ENCODE peak calls at places on chromosomes 6 and 20, in eight cellular contexts. Y is transverse colon, L is body of pancreas, O is Peyer's patch, J is adrenal gland, B is ovary, E is stomach, G is testis. K is an unnamed sample. For H3K27me3 and H3K36me3, the result is how much of the 10 kb centered on the place peaks cover.

GRCh38 chr20:32537657-32538525 is 47.2 kb downstream of the NOL4L start:
- DNase-seq in L (no peak), J (no peak), O (no peak), B (no peak), E (no peak), G (no peak), Y (no peak), K (no peak)

GRCh38 chr20:50758992-50759391 is 27.6 kb downstream of the PARD6B start:
- DNase-seq in J (no peak), O (no peak), E (no peak), Y (no peak), L (no peak), G (no peak), B (no peak), K (no peak)

GRCh38 chr6:133741375-133741861 is 147.5 kb upstream of the TCF21 start:
- DNase-seq in G (no peak), O (no peak), J (no peak), Y (no peak), L (no peak), E (no peak), B (no peak), K (no peak)

GRCh38 chr6:88814909-88815308 is 148.5 kb downstream of the RNGTT start:
- DNase-seq in O (peak), E (no peak), B (no peak), L (no peak), G (no peak), Y (no peak), J (no peak), K (no peak)

GRCh38 chr6:112289039-112289566 is 34.7 kb upstream of the LAMA4 start:
- DNase-seq in G (peak), L (peak), E (no peak), O (peak), B (peak), Y (peak), J (no peak), K (peak)

GRCh38 chr6:7241709-7242645 is 71.0 kb downstream of the SSR1 start:
- DNase-seq in O (peak), B (no peak), E (peak), L (peak), Y (peak), G (no peak), J (no peak), K (peak)

GRCh38 chr20:35088231-35088794 is 4.3 kb downstream of the TRPC4AP start:
- DNase-seq in Y (no peak), L (no peak), E (no peak), B (no peak), J (no peak), O (no peak), G (no peak), K (no peak)

GRCh38 chr6:160167547-160168391 is 46.2 kb downstream of the SLC22A1 start:
- DNase-seq in L (no peak), G (no peak), Y (peak), E (no peak), J (no peak), O (peak), B (no peak), K (no peak)

GRCh38 chr6:110217255-110217654 is 37.0 kb downstream of the CDC40 start:
- DNase-seq in L (no peak), Y (no peak), G (no peak), B (no peak), E (no peak), O (no peak), J (no peak), K (no peak)

GRCh38 chr20:31543966-31544598 is 29.8 kb downstream of the HM13 start:
- DNase-seq in J (peak), Y (no peak), B (no peak), G (no peak), E (no peak), O (no peak), L (no peak), K (peak)

GRCh38 chr6:94645191-94645590 is 932.1 kb upstream of the MANEA start:
- DNase-seq in B (no peak), O (no peak), J (no peak), E (no peak), G (no peak), L (no peak), Y (no peak), K (no peak)

GRCh38 chr6:32415521-32416019 is 8.6 kb upstream of the BTNL2 start:
- DNase-seq in O (peak), G (peak), B (peak), L (peak), Y (peak), J (peak), E (peak), K (peak)

GRCh38 chr6:149007846-149008245 is 261.0 kb downstream of the UST start:
- DNase-seq in B (no peak), L (no peak), J (no peak), E (no peak), G (no peak), Y (no peak), O (no peak), K (no peak)

GRCh38 chr20:59771506-59772372 is 161.7 kb downstream of the SYCP2 start:
- DNase-seq in B (no peak), J (no peak), O (peak), L (no peak), G (no peak), E (no peak), Y (no peak), K (peak)

GRCh38 chr6:45437441-45437820 is 59.7 kb upstream of the SUPT3H start:
- DNase-seq in J (no peak), B (no peak), Y (no peak), L (no peak), G (no peak), E (no peak), O (no peak), K (no peak)

GRCh38 chr6:11989376-11989775 is 22.7 kb upstream of the HIVEP1 start:
- DNase-seq in G (no peak), E (no peak), O (no peak), L (no peak), Y (no peak), J (no peak), B (no peak), K (no peak)

GRCh38 chr6:16132909-16133308 is 4.0 kb downstream of the MYLIP start:
- DNase-seq in B (no peak), O (no peak), J (no peak), E (no peak), L (no peak), Y (no peak), G (peak), K (no peak)

GRCh38 chr6:104402572-104402971 is 457.1 kb downstream of the HACE1 start:
- DNase-seq in Y (no peak), L (no peak), O (no peak), B (no peak), J (no peak), G (no peak), E (no peak), K (no peak)

GRCh38 chr6:33123181-33123580 is 47.4 kb downstream of the HLA-DPB1 start:
- DNase-seq in G (no peak), L (no peak), B (no peak), O (no peak), Y (no peak), J (no peak), E (no peak), K (no peak)

GRCh38 chr6:152261179-152261578 is 376.0 kb downstream of the SYNE1 start:
- DNase-seq in G (no peak), Y (no peak), L (no peak), E (no peak), J (no peak), O (no peak), B (no peak), K (no peak)

GRCh38 chr20:58393299-58393698 is 4.3 kb downstream of the VAPB start:
- DNase-seq in G (no peak), J (no peak), L (no peak), O (no peak), E (no peak), B (no peak), Y (no peak), K (no peak)

GRCh38 chr6:26415791-26416190 is 13.7 kb downstream of the BTN3A1 start:
- DNase-seq in Y (no peak), E (no peak), J (no peak), L (no peak), G (no peak), B (no peak), O (no peak), K (no peak)

GRCh38 chr6:36963451-36964290 is 9.1 kb downstream of the PI16 start:
- DNase-seq in G (no peak), B (peak), L (no peak), E (no peak), Y (peak), O (peak), J (no peak), K (peak)

GRCh38 chr20:20085812-20086211 is 33.5 kb downstream of the CFAP61 start:
- DNase-seq in E (peak), G (peak), B (no peak), J (no peak), O (no peak), L (no peak), Y (no peak), K (peak)

GRCh38 chr6:148317051-148317450 is 25.6 kb upstream of the SASH1 start:
- DNase-seq in Y (no peak), O (no peak), B (no peak), J (no peak), L (no peak), E (no peak), G (no peak), K (no peak)

GRCh38 chr6:151098166-151098565 is 141.6 kb upstream of the AKAP12 start:
- DNase-seq in G (no peak), E (no peak), B (no peak), L (no peak), Y (no peak), O (no peak), J (no peak), K (no peak)

GRCh38 chr20:9172908-9173307 is 104.0 kb downstream of the PLCB4 start:
- DNase-seq in Y (no peak), J (no peak), O (no peak), G (peak), E (no peak), B (no peak), L (no peak), K (no peak)

GRCh38 chr6:163419413-163420314 is 5.1 kb downstream of the QKI start:
- DNase-seq in O (no peak), B (no peak), E (no peak), J (no peak), Y (no peak), G (no peak), L (no peak), K (no peak)

GRCh38 chr6:112007805-112008204 is 46.1 kb upstream of the CCN6 start:
- DNase-seq in O (no peak), B (no peak), E (no peak), J (no peak), L (no peak), G (peak), Y (peak), K (no peak)

GRCh38 chr20:46520976-46521579 is 7.7 kb upstream of the ZNF334 start:
- DNase-seq in O (peak), E (peak), B (no peak), G (peak), Y (peak), J (peak), L (peak), K (peak)

GRCh38 chr6:105810105-105810921 is 275.8 kb upstream of the PRDM1 start:
- DNase-seq in L (no peak), J (peak), B (no peak), G (no peak), Y (peak), E (no peak), O (no peak), K (peak)

GRCh38 chr6:133504761-133505160 is 263.6 kb downstream of the EYA4 start:
- DNase-seq in L (no peak), J (no peak), B (peak), Y (no peak), G (peak), O (no peak), E (no peak), K (peak)

GRCh38 chr6:36683656-36684446 is 5.3 kb downstream of the CDKN1A start:
- DNase-seq in O (no peak), B (no peak), Y (no peak), L (peak), G (no peak), E (no peak), J (no peak), K (no peak)

GRCh38 chr6:52733172-52733571 is 30.1 kb downstream of the GSTA2 start:
- DNase-seq in L (no peak), O (no peak), G (no peak), Y (no peak), B (no peak), E (no peak), J (no peak), K (no peak)

GRCh38 chr20:45179166-45179565 is 4.5 kb downstream of the PI3 start:
- DNase-seq in Y (no peak), J (no peak), B (no peak), G (no peak), E (no peak), O (no peak), L (no peak), K (no peak)

GRCh38 chr20:45173531-45173930 is 1.2 kb upstream of the PI3 start:
- DNase-seq in E (no peak), L (no peak), O (no peak), Y (no peak), J (no peak), G (no peak), B (no peak), K (no peak)

GRCh38 chr20:45174434-45175364 is at the start of gene PI3:
- DNase-seq in J (no peak), B (no peak), O (peak), E (peak), G (no peak), L (no peak), Y (peak), K (no peak)

GRCh38 chr20:45181639-45182038 is 6.9 kb downstream of the PI3 start:
- DNase-seq in B (no peak), G (no peak), L (no peak), O (no peak), J (no peak), E (no peak), Y (no peak), K (no peak)

DNA sequence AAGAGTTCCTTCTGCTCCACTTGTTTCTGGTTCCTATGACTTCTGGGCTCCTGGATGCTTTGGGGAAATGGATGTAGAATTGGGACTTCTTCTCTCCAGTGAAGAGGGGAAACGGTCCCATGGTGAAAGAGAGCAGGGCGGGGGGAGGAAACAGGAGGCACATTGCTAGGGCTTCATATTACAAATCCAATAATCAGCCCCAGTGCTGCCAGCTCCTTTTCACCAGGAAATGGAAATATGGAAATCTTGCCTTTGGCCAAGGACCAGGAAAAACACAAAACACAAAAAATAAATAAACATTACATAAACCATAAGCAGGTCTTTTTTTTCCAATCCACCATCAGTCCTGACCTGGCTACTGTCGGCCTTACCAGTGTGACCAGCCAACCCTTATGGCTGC is 1.8 kb downstream of the PI3 start:
- DNase-seq in O (no peak), B (no peak), G (no peak), Y (no peak), J (no peak), L (no peak), E (no peak), K (no peak)
- H3K27me3 ChIP-seq in O (under half), B (under half), G (under half), Y (under half), J (under half), L (under half), E (under half), K (under half)

DNA sequence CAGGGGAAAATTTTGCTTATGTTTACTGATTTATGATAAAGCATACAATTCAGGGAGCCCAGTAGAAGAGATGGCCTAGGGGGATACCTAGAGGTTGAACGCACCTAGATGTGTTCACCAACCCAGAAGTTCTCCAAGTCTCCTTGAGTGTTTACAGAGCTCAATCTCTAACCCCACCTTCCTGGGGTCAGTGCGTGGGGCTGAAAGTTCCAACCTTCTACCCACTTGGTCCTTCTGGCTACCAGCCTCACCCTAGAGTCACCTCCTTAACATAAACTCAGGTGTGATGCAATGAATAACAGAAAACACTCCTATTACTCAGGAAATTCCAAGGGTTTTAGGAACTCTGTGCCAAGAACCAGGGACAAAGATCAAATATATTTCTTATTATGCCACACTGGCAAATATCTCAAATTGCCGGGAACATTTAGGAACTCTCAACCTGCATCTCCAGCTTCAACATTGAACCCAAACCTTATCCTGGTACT is 26.4 kb downstream of the AFG1L start:
- DNase-seq in J (no peak), L (no peak), B (no peak), G (no peak), Y (no peak), O (no peak), E (no peak), K (no peak)
- TF ChIP-seq POLR2A in J (no peak), L (no peak), B (no peak), G (no peak), Y (no peak), O (no peak), E (no peak), K (no peak)

DNA sequence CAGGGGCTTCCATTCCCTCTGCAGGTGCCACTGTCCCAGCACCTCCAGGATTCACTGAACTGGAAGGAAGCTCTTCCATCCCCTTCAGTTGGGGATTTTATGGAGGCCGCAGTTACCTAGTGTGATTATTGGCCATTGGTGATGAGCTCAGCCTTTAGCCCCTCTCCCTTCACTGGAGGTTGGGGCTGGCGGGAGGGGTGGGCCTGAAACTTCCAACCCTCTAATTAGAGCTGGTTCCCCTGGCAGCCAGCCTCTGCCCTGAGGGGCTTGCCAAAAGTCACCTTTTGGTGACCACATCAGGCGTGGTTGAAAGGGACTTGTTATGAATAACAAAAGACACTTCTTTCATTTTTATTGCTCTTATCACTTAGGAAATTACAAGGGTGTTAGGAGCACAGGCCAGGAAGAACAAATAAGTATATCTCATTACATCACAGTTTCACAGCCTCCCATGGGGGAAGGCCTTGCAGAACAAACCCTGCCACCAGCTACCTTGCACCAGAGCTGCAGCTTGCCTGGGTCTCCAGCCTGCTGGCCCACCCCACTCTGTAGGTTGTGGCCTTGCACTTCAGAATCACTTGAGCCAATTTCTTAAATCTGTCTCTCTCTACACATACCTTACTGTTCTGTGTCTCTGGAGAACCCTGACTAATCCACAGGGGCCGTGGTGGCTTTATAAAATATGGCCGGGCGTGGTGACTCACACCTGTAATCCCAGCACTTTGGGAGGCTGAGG is 5.0 kb downstream of the PYGB start:
- DNase-seq in E (no peak), G (no peak), L (no peak), B (no peak), Y (peak), J (no peak), O (peak), K (no peak)
- H3K36me3 ChIP-seq in E (under half), G (under half), L (under half), B (under half), Y (under half), J (under half), O (under half), K (under half)

DNA sequence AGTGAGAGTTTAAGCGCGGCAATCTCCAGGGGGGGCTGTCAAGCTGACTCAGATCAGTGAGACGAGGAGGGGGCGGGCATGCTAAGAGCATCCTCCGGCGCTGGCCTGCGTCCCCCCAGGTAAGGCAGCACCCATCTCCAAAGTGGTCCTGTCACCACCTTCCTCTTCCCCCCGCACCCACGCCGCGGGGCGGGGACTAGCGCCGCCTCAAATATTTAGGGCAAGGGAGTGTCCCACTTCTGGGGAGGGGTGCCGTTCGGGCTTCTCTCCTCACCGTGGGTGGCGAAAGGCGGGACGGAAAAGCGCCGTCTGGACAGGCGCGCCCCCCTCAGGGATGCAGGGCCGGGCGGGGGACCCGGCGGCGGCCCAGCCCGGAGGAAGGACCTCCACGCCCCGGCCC is 366 bp upstream of the TOX2 start:
- DNase-seq in E (no peak), B (no peak), G (no peak), O (peak), Y (no peak), L (no peak), J (no peak), K (no peak)
- H3K27me3 ChIP-seq in E (under half), B (under half), G (under half), O (under half), Y (under half), L (under half), J (under half), K (under half)

DNA sequence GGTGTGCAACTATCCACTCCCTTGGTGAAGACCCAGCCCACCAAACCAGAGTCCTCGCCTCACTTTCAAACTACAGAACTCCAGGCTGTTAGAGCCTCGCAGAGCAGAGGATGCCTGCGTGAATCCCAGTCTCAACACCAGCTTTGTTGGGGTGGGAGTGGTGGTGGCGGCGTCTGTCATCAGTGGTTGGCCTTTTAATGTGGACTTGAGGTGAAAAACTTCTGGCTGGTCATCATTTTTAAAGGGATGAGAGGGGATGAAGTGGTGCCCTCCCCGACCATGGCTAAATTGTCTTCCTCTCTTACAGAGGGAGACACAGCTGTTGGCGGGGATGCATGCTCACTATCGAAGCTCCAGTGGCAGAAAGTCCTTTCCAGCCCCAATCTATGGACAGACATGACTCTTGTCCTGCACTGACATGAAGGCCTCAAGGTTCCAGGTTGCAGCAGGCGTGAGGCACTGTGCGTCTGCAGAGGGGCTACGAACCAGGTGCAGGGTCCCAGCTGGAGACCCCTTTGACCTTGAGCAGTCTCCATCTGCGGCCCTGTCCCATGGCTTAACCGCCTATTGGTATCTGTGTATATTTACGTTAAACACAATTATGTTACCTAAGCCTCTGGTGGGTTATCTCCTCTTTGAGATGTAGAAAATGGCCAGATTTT is 54.8 kb downstream of the EZR start:
- DNase-seq in O (peak), L (no peak), B (peak), Y (no peak), J (peak), E (no peak), G (no peak), K (no peak)
- TF ChIP-seq POLR2A in O (no peak), L (no peak), B (no peak), Y (peak), J (no peak), E (no peak), G (no peak), K (no peak)

GRCh38 chr20:61991476-61991875 is 74.2 kb downstream of the TAF4 start:
- DNase-seq in L (no peak), E (no peak), O (no peak), B (no peak), J (no peak), G (no peak), Y (no peak), K (no peak)
- H3K36me3 ChIP-seq in L (under half), E (half or more), O (under half), B (under half), J (under half), G (under half), Y (under half), K (under half)